ENCODE peak calls at places on chromosome 14, in seven cellular contexts. One of them, this sample, is unnamed.

GRCh38 chr14:50768220-50768619 is 62.7 kb downstream of the NIN start:
- DNase-seq in WTC11: no peak
- DNase-seq in GM12865: no peak
- DNase-seq in fibroblast of mammary gland: no peak
- DNase-seq in dermis blood vessel endothelial cell: no peak
- DNase-seq in activated T-helper 1 cell treated with anti-CD3 and anti-CD28 coated beads, Interleukin-2, amount 50 U/mL, for 16 hours: no peak
- DNase-seq in T-helper 1 cell: no peak
- DNase-seq in this sample: no peak

GRCh38 chr14:90194706-90195105 is 61.6 kb upstream of the PSMC1 start:
- DNase-seq in WTC11: no peak
- DNase-seq in GM12865: no peak
- DNase-seq in fibroblast of mammary gland: no peak
- DNase-seq in dermis blood vessel endothelial cell: no peak
- DNase-seq in activated T-helper 1 cell treated with anti-CD3 and anti-CD28 coated beads, Interleukin-2, amount 50 U/mL, for 16 hours: no peak
- DNase-seq in T-helper 1 cell: no peak
- DNase-seq in this sample: no peak

GRCh38 chr14:31920003-31920402 is 157.1 kb upstream of the ARHGAP5 start:
- DNase-seq in WTC11: no peak
- DNase-seq in GM12865: no peak
- DNase-seq in fibroblast of mammary gland: no peak
- DNase-seq in dermis blood vessel endothelial cell: no peak
- DNase-seq in activated T-helper 1 cell treated with anti-CD3 and anti-CD28 coated beads, Interleukin-2, amount 50 U/mL, for 16 hours: no peak
- DNase-seq in T-helper 1 cell: no peak
- DNase-seq in this sample: no peak

GRCh38 chr14:73645248-73645610 is 443 bp downstream of the DNAL1 start:
- DNase-seq in WTC11: no peak
- DNase-seq in GM12865: no peak
- DNase-seq in fibroblast of mammary gland: no peak
- DNase-seq in dermis blood vessel endothelial cell: no peak
- DNase-seq in activated T-helper 1 cell treated with anti-CD3 and anti-CD28 coated beads, Interleukin-2, amount 50 U/mL, for 16 hours: no peak
- DNase-seq in T-helper 1 cell: no peak
- DNase-seq in this sample: no peak

GRCh38 chr14:50766338-50766886 is 64.5 kb downstream of the NIN start:
- DNase-seq in WTC11: no peak
- DNase-seq in GM12865: no peak
- DNase-seq in fibroblast of mammary gland: peak; percentile 57
- DNase-seq in dermis blood vessel endothelial cell: no peak
- DNase-seq in activated T-helper 1 cell treated with anti-CD3 and anti-CD28 coated beads, Interleukin-2, amount 50 U/mL, for 16 hours: no peak
- DNase-seq in T-helper 1 cell: no peak
- DNase-seq in this sample: no peak

GRCh38 chr14:77027538-77028383 is 747 bp downstream of the IRF2BPL start:
- DNase-seq in WTC11: peak; percentile 58
- DNase-seq in GM12865: peak; percentile 80
- DNase-seq in fibroblast of mammary gland: no peak
- DNase-seq in dermis blood vessel endothelial cell: peak; percentile 70
- DNase-seq in activated T-helper 1 cell treated with anti-CD3 and anti-CD28 coated beads, Interleukin-2, amount 50 U/mL, for 16 hours: peak; percentile 36
- DNase-seq in T-helper 1 cell: peak; percentile 56
- DNase-seq in this sample: no peak

GRCh38 chr14:22410497-22410896 is 178.5 kb downstream of the DAD1 start:
- DNase-seq in WTC11: no peak
- DNase-seq in GM12865: no peak
- DNase-seq in fibroblast of mammary gland: no peak
- DNase-seq in dermis blood vessel endothelial cell: no peak
- DNase-seq in activated T-helper 1 cell treated with anti-CD3 and anti-CD28 coated beads, Interleukin-2, amount 50 U/mL, for 16 hours: no peak
- DNase-seq in T-helper 1 cell: no peak
- DNase-seq in this sample: no peak

GRCh38 chr14:83294941-83295340 is 1761.3 kb upstream of the SEL1L start:
- DNase-seq in WTC11: no peak
- DNase-seq in GM12865: no peak
- DNase-seq in fibroblast of mammary gland: no peak
- DNase-seq in dermis blood vessel endothelial cell: no peak
- DNase-seq in activated T-helper 1 cell treated with anti-CD3 and anti-CD28 coated beads, Interleukin-2, amount 50 U/mL, for 16 hours: no peak
- DNase-seq in T-helper 1 cell: no peak
- DNase-seq in this sample: no peak

GRCh38 chr14:105944632-105945610 is 418.5 kb downstream of the TMEM121 start:
- DNase-seq in WTC11: no peak
- DNase-seq in GM12865: peak; percentile 86
- DNase-seq in fibroblast of mammary gland: peak; percentile 5
- DNase-seq in dermis blood vessel endothelial cell: no peak
- DNase-seq in activated T-helper 1 cell treated with anti-CD3 and anti-CD28 coated beads, Interleukin-2, amount 50 U/mL, for 16 hours: peak; percentile 53
- DNase-seq in T-helper 1 cell: peak; percentile 58
- DNase-seq in this sample: peak; percentile 54

GRCh38 chr14:61178226-61179060 is 102.7 kb downstream of the TMEM30B start:
- DNase-seq in WTC11: no peak
- DNase-seq in GM12865: peak; percentile 61
- DNase-seq in fibroblast of mammary gland: peak; percentile 98
- DNase-seq in dermis blood vessel endothelial cell: peak; percentile 96
- DNase-seq in activated T-helper 1 cell treated with anti-CD3 and anti-CD28 coated beads, Interleukin-2, amount 50 U/mL, for 16 hours: no peak
- DNase-seq in T-helper 1 cell: no peak
- DNase-seq in this sample: no peak

GRCh38 chr14:105538481-105539049 is 12.2 kb downstream of the TMEM121 start:
- DNase-seq in WTC11: no peak
- DNase-seq in GM12865: no peak
- DNase-seq in fibroblast of mammary gland: no peak
- DNase-seq in dermis blood vessel endothelial cell: no peak
- DNase-seq in activated T-helper 1 cell treated with anti-CD3 and anti-CD28 coated beads, Interleukin-2, amount 50 U/mL, for 16 hours: no peak
- DNase-seq in T-helper 1 cell: no peak
- DNase-seq in this sample: no peak

GRCh38 chr14:69291891-69292586 is 32.1 kb downstream of the GALNT16 start:
- DNase-seq in WTC11: no peak
- DNase-seq in GM12865: no peak
- DNase-seq in fibroblast of mammary gland: no peak
- DNase-seq in dermis blood vessel endothelial cell: peak; percentile 14
- DNase-seq in activated T-helper 1 cell treated with anti-CD3 and anti-CD28 coated beads, Interleukin-2, amount 50 U/mL, for 16 hours: no peak
- DNase-seq in T-helper 1 cell: no peak
- DNase-seq in this sample: no peak

GRCh38 chr14:91744068-91744480 is 12.2 kb upstream of the CATSPERB start:
- DNase-seq in WTC11: no peak
- DNase-seq in GM12865: no peak
- DNase-seq in fibroblast of mammary gland: peak; percentile 49
- DNase-seq in dermis blood vessel endothelial cell: peak; percentile 6
- DNase-seq in activated T-helper 1 cell treated with anti-CD3 and anti-CD28 coated beads, Interleukin-2, amount 50 U/mL, for 16 hours: no peak
- DNase-seq in T-helper 1 cell: no peak
- DNase-seq in this sample: no peak

GRCh38 chr14:103549361-103550311 is 12.8 kb downstream of the BAG5 start:
- DNase-seq in WTC11: peak; percentile 19
- DNase-seq in GM12865: no peak
- DNase-seq in fibroblast of mammary gland: no peak
- DNase-seq in dermis blood vessel endothelial cell: no peak
- DNase-seq in activated T-helper 1 cell treated with anti-CD3 and anti-CD28 coated beads, Interleukin-2, amount 50 U/mL, for 16 hours: no peak
- DNase-seq in T-helper 1 cell: no peak
- DNase-seq in this sample: no peak

GRCh38 chr14:55807059-55807499 is 227.1 kb downstream of the KTN1 start:
- DNase-seq in WTC11: no peak
- DNase-seq in GM12865: peak; percentile 73
- DNase-seq in fibroblast of mammary gland: peak; percentile 77
- DNase-seq in dermis blood vessel endothelial cell: peak; percentile 98
- DNase-seq in activated T-helper 1 cell treated with anti-CD3 and anti-CD28 coated beads, Interleukin-2, amount 50 U/mL, for 16 hours: peak; percentile 41
- DNase-seq in T-helper 1 cell: peak; percentile 71
- DNase-seq in this sample: peak; percentile 33

This sample was measured in stimulated activated CD8-positive, alpha-beta memory T cell treated with anti-CD3 and anti-CD28 coated beads, Interleukin-4, amount 100 ng/mL, for 1 hour.